ENCODE peak calls at places on chromosomes 7 and 10, in five cellular contexts. S is cardiac muscle cell, X is keratinocyte, I is Caco-2, N is kidney epithelial cell. P is an unnamed sample.

GRCh38 chr10:132847416-132847777 is 61.5 kb upstream of the NKX6-2 start:
- DNase-seq in I (peak; percentile 25), S (no peak), N (no peak), X (no peak), P (no peak)

GRCh38 chr10:110462308-110463095 is 35.2 kb upstream of the DUSP5 start:
- DNase-seq in S (no peak), X (no peak), I (no peak), N (no peak), P (no peak)

GRCh38 chr10:97821308-97822038 is 28.2 kb upstream of the GOLGA7B start:
- DNase-seq in X (no peak), I (no peak), N (no peak), S (no peak), P (no peak)

GRCh38 chr10:52232561-52233350 is 81.3 kb upstream of the DKK1 start:
- DNase-seq in S (peak; percentile 10), X (no peak), N (no peak), I (no peak), P (no peak)

GRCh38 chr10:71128311-71129010 is 83.9 kb upstream of the UNC5B start:
- DNase-seq in S (no peak), I (no peak), X (no peak), N (no peak), P (no peak)

GRCh38 chr7:148537435-148537834 is 53.1 kb upstream of the C7orf33 start:
- DNase-seq in I (no peak), X (no peak), N (peak; percentile 50), S (no peak), P (no peak)

GRCh38 chr10:17229967-17230682 is 2.1 kb downstream of the VIM start:
- DNase-seq in N (no peak), S (peak; percentile 84), I (peak; percentile 85), X (no peak), P (peak; percentile 81)

GRCh38 chr7:128076216-128076821 is 45.1 kb upstream of the LRRC4 start:
- DNase-seq in I (no peak), S (no peak), X (no peak), N (no peak), P (no peak)

GRCh38 chr7:50229964-50230363 is 74.6 kb upstream of the IKZF1 start:
- DNase-seq in N (no peak), S (no peak), X (no peak), I (no peak), P (no peak)

GRCh38 chr7:130493275-130493868 is 1.5 kb downstream of the MEST start:
- DNase-seq in S (no peak), X (no peak), I (no peak), N (no peak), P (no peak)

GRCh38 chr7:95886501-95887090 is 114.2 kb downstream of the DYNC1I1 start:
- DNase-seq in I (no peak), S (no peak), N (no peak), X (no peak), P (no peak)

GRCh38 chr10:71585579-71586092 is 133.9 kb downstream of the C10orf105 start:
- DNase-seq in I (no peak), N (no peak), S (no peak), X (no peak), P (no peak)

GRCh38 chr10:42933454-42934340 is 143.2 kb upstream of the RET start:
- DNase-seq in X (no peak), I (no peak), S (peak; percentile 33), N (no peak), P (no peak)

GRCh38 chr10:116418394-116418793 is 9.3 kb upstream of the PNLIPRP3 start:
- DNase-seq in I (no peak), S (no peak), X (no peak), N (no peak), P (no peak)

GRCh38 chr10:58017719-58018367 is 249.9 kb downstream of the IPMK start:
- DNase-seq in I (no peak), X (no peak), N (peak; percentile 7), S (no peak), P (no peak)

GRCh38 chr10:79347894-79348639 is 798 bp downstream of the PPIF start:
- DNase-seq in I (no peak), S (peak; percentile 38), N (no peak), X (no peak), P (peak; percentile 73)

GRCh38 chr10:94485094-94485493 is 60.5 kb upstream of the HELLS start:
- DNase-seq in X (no peak), N (no peak), S (no peak), I (no peak), P (no peak)

GRCh38 chr7:157299613-157300405 is 37.0 kb upstream of the DNAJB6 start:
- DNase-seq in I (no peak), X (peak; percentile 69), S (no peak), N (peak; percentile 35), P (no peak)

GRCh38 chr10:107160866-107161265 is 3.6 kb downstream of the SORCS1 start:
- DNase-seq in S (no peak), N (no peak), I (no peak), X (no peak), P (no peak)

GRCh38 chr10:86798030-86798429 is 41.6 kb downstream of the BMPR1A start:
- DNase-seq in X (no peak), I (no peak), N (no peak), S (no peak), P (no peak)

GRCh38 chr10:78852856-78853255 is 215.9 kb upstream of the ZMIZ1 start:
- DNase-seq in S (no peak), I (no peak), N (no peak), X (no peak), P (no peak)

GRCh38 chr7:8509601-8510000 is 76.2 kb downstream of the NXPH1 start:
- DNase-seq in I (no peak), N (no peak), S (no peak), X (no peak), P (no peak)

GRCh38 chr7:2441430-2442058 is 34.7 kb downstream of the GRIFIN start:
- DNase-seq in X (no peak), N (no peak), I (no peak), S (no peak), P (no peak)

GRCh38 chr10:128084364-128084763 is 41.9 kb downstream of the MKI67 start:
- DNase-seq in I (no peak), S (no peak), X (no peak), N (no peak), P (no peak)

GRCh38 chr7:130845581-130846085 is 111.6 kb upstream of the KLF14 start:
- DNase-seq in S (no peak), I (no peak), X (peak; percentile 60), N (no peak), P (no peak)

GRCh38 chr10:47346572-47347302 is 1.4 kb upstream of the RBP3 start:
- DNase-seq in N (no peak), X (no peak), S (no peak), I (peak; percentile 33), P (no peak)

GRCh38 chr10:73413528-73414229 is at the start of gene ANXA7:
- DNase-seq in I (peak; percentile 95), X (no peak), N (no peak), S (peak; percentile 95), P (peak; percentile 86)
- TF ChIP-seq CTCF in I (peak; percentile 59), X (no peak), N (peak; percentile 38), S (peak; percentile 34), P (no peak)

GRCh38 chr10:112441520-112441919 is 5.2 kb downstream of the ZDHHC6 start:
- DNase-seq in I (no peak), S (no peak), N (no peak), X (no peak), P (no peak)

GRCh38 chr10:112448903-112449302 is 1.9 kb downstream of the VTI1A start:
- DNase-seq in X (no peak), S (no peak), N (no peak), I (no peak), P (no peak)

GRCh38 chr10:112442063-112442462 is 4.7 kb downstream of the ZDHHC6 start:
- DNase-seq in X (no peak), N (no peak), I (no peak), S (no peak), P (no peak)

GRCh38 chr10:112446055-112446854 is 459 bp downstream of the ZDHHC6 start:
- DNase-seq in I (no peak), N (no peak), S (no peak), X (no peak), P (no peak)

GRCh38 chr10:112446855-112447691 is at the start of the genes VTI1A and ZDHHC6:
- DNase-seq in I (peak; percentile 90), S (peak; percentile 89), N (peak; percentile 38), X (peak; percentile 32), P (peak; percentile 84)
- TF ChIP-seq CTCF in I (peak; percentile 63), S (peak; percentile 45), N (peak; percentile 31), X (peak; percentile 18), P (peak; percentile 1)

DNA sequence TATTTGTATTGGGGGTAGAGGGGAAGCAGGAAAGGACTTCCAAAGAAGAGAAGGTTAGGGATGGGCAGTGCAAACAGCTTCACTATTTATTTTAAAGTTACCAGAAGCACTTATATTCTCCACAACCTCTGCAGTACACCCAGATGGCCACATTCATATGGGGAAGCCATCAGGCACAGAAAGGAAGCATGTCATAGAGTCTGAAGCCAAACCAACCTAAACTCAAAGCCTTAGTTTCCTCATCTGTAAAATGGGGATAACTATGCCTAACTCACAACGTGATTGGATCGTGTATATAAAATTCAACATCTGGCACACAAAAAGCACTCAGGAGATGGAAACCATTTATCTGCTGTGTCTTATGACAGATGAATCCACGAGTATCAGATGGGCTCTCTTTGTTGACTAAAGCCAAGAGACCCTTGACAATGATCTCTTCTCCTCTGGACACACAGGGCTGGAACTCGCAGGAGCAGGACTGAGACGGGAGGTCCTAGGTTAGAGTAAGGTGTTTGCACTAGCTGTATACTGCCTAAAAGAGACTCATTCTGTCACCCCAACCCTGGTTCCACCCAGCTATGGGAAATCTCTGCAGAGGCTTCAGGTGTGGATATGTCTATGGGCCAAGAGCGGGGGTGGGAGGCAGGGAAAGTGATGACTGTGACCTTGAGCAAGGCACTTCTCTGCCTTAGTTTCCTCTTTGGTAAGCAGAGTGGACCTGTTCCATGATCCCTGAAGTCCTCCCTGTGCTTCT is 1.8 kb downstream of the KIAA1549 start:
- DNase-seq in X (no peak), S (no peak), I (no peak), N (no peak), P (no peak)
- TF ChIP-seq CTCF in X (no peak), S (no peak), I (no peak), N (no peak), P (no peak)

DNA sequence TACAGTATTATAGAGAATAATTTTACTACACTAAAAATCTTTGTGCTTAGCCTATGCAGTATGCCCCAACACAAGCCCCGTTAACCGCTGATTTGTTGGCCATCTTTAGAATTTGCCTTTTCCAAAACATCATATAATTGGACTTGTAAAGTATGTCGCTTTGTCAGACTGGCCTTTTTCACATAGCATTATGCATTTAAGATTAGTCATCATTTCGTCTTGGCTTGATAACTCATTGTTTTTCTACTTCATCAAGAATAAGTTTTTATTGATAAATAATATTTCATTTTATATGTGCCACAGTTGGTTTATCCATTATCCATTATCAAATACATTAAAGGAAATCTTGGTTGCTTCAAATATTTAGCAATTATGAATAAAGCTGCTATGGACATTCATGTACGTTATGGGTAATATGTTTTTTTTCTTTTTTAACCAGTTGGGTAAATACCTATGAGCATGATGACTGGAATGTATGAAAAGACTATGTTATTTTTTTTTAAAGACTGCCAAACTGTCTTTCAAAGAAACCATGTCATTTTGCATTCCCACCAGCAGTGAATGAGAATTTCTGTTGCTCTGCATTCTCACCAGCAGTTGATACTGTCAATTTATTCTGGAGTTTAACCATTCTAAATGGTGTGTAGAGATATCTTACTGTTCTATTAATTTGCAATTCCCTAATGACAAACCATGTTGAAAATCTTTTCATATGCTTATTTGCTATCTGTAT is 273.1 kb upstream of the KCND2 start:
- DNase-seq in I (no peak), X (no peak), S (no peak), N (no peak), P (no peak)
- TF ChIP-seq CTCF in I (no peak), X (no peak), S (no peak), N (no peak), P (no peak)

P was measured in natural killer cell.